ENCODE peak calls at places on chromosomes 4 and X, in four cellular contexts. P is K562, B is AG10803, N is AG04450. G is an unnamed sample.
A peak's percentile ranks its signal among the peaks of the same experiment; 100 is the strongest.

GRCh38 chr4:14184767-14185166 is 557.2 kb upstream of the BOD1L1 start:
- DNase-seq in P (no peak), B (no peak), N (no peak), G (no peak)

GRCh38 chr4:112167790-112168189 is 22.5 kb downstream of the FAM241A start:
- DNase-seq in P (no peak), B (no peak), N (no peak), G (peak; percentile 21)

GRCh38 chr4:152278172-152278504 is 257.8 kb downstream of the FBXW7 start:
- DNase-seq in P (no peak), B (no peak), N (no peak), G (no peak)

GRCh38 chr4:16120720-16121119 is 36.9 kb upstream of the PROM1 start:
- DNase-seq in P (no peak), B (no peak), N (no peak), G (no peak)

GRCh38 chr4:175891863-175892262 is 79.8 kb upstream of the GPM6A start:
- DNase-seq in P (no peak), B (peak; percentile 8), N (no peak), G (peak; percentile 17)

GRCh38 chrX:39665830-39666518 is 431.8 kb downstream of the BCOR start:
- DNase-seq in P (no peak), B (peak; percentile 79), N (no peak), G (no peak)

GRCh38 chr4:1218892-1219552 is 29.9 kb downstream of the CTBP1 start:
- DNase-seq in P (no peak), B (no peak), N (no peak), G (no peak)

GRCh38 chrX:37921758-37922157 is 74.4 kb upstream of the DYNLT3 start:
- DNase-seq in P (no peak), B (peak; percentile 29), N (no peak), G (peak; percentile 75)

GRCh38 chr4:24764305-24764704 is 31.1 kb upstream of the SOD3 start:
- DNase-seq in P (no peak), B (no peak), N (no peak), G (no peak)

GRCh38 chrX:444305-444704 is 57.6 kb upstream of the PPP2R3B start:
- DNase-seq in P (no peak), B (no peak), N (no peak), G (no peak)

GRCh38 chrX:48496660-48497059 is 12.1 kb upstream of the PORCN start:
- DNase-seq in P (peak; percentile 45), B (no peak), N (no peak), G (no peak)

GRCh38 chr4:37383579-37384229 is 139.2 kb downstream of the NWD2 start:
- DNase-seq in P (peak; percentile 27), B (peak; percentile 8), N (no peak), G (peak; percentile 40)

GRCh38 chr4:85092536-85092935 is 126.0 kb upstream of the WDFY3 start:
- DNase-seq in P (no peak), B (no peak), N (no peak), G (no peak)

GRCh38 chr4:6473264-6474052 is 1.0 kb upstream of the PPP2R2C start:
- DNase-seq in P (no peak), B (no peak), N (no peak), G (no peak)

GRCh38 chrX:2485460-2485753 is 15.4 kb downstream of the DHRSX start:
- DNase-seq in P (no peak), B (peak; percentile 27), N (no peak), G (peak; percentile 39)

GRCh38 chr4:151641167-151641566 is 119.6 kb downstream of the GATB start:
- DNase-seq in P (no peak), B (peak; percentile 87), N (no peak), G (peak; percentile 62)

GRCh38 chr4:128571747-128572146 is 237.8 kb upstream of the JADE1 start:
- DNase-seq in P (no peak), B (peak; percentile 90), N (peak; percentile 75), G (peak; percentile 94)

GRCh38 chr4:9969526-9970398 is 51.5 kb downstream of the SLC2A9 start:
- DNase-seq in P (no peak), B (no peak), N (no peak), G (no peak)

GRCh38 chr4:186727977-186728519 is 4.4 kb upstream of the FAT1 start:
- DNase-seq in P (no peak), B (peak; percentile 33), N (no peak), G (peak; percentile 36)

GRCh38 chrX:18983711-18984380 is at the start of gene PHKA2:
- DNase-seq in P (peak; percentile 6), B (peak; percentile 35), N (no peak), G (peak; percentile 70)

GRCh38 chr4:183348706-183349659 is 26.8 kb upstream of the CLDN24 start:
- DNase-seq in P (peak; percentile 80), B (peak; percentile 99), N (peak; percentile 62), G (peak; percentile 87)

GRCh38 chr4:8468746-8469535 is 28.4 kb downstream of the TRMT44 start:
- DNase-seq in P (peak; percentile 72), B (peak; percentile 56), N (peak; percentile 26), G (peak; percentile 69)

GRCh38 chr4:156473175-156473574 is 498.4 kb downstream of the PDGFC start:
- DNase-seq in P (no peak), B (peak; percentile 17), N (no peak), G (peak; percentile 11)

GRCh38 chr4:150268444-150268843 is 190.2 kb downstream of the DCLK2 start:
- DNase-seq in P (no peak), B (no peak), N (no peak), G (peak; percentile 53)

GRCh38 chr4:6308890-6309643 is 39.4 kb downstream of the WFS1 start:
- DNase-seq in P (no peak), B (no peak), N (no peak), G (peak; percentile 3)

GRCh38 chr4:54277691-54278090 is 48.6 kb downstream of the PDGFRA start:
- DNase-seq in P (no peak), B (peak; percentile 64), N (peak; percentile 34), G (peak; percentile 80)

DNA sequence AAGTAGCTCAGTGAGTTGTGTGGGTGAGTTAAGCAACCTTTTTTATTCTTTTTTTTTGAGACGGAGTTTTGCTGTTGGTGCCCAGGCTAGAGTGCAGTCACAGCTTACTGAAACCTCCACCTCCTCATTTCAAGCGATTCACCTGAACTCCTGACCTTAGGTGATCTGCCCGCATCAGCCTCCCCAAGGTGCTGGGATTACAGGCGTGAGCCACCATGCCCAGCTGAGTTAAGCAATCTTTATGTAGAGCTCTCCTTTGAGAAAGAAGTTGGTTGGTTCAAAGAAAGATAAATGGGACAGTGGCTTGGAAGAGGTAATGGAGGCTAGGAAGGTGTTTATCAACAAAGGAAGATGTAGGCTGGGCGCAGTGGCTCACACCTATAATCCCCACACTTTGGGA is 3.2 kb downstream of the MSMO1 start:
- DNase-seq in P (no peak), B (no peak), N (no peak), G (no peak)
- H3K4me3 ChIP-seq in P (peak overlapping the region; percentile 84), B (no peak overlapping the region), N (no peak overlapping the region), G (no peak overlapping the region)

DNA sequence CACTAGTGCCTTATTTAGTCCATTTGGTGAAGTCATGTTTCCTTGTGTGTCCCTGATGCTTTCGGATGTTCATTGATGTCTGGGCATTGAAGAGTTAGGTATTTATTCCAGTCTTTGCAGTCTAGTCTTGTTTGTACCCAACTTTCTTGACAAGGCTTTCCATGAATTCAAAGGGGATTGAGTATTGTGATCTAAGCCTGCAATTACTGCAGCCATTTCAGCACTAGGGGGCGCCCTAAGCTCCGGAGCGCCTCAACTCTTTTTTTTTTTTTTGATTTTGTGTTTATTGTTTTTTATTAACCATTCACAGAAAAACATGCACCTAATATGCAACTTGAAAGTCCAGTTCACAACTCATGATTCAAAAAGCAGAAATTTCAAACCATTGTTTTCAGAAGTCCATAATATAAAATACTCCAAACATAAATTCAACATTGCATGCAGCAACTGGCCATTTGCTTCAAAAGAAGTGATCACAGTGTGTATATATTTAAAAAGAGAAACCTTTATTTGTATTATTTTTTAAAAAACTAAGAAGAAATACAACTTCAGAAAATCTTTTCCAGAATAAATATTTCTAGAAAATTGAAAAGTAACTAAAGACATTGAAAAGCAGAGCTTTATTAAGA is 59.2 kb downstream of the PTPN13 start:
- DNase-seq in P (peak; percentile 36), B (no peak), N (no peak), G (no peak)
- TF ChIP-seq CTCF in P (peak; percentile 63), B (peak; percentile 17), N (peak; percentile 13), G (peak; percentile 54)

GRCh38 chrX:47361538-47362511 is 8.6 kb upstream of the ZNF157 start:
- DNase-seq in P (peak; percentile 42), B (peak; percentile 86), N (peak; percentile 84), G (peak; percentile 96)
- H3K4me3 ChIP-seq in P (no peak overlapping the region), B (peak overlapping the region; percentile 48), N (peak overlapping the region; percentile 55), G (peak overlapping the region; percentile 43)

GRCh38 chr4:79881407-79881806 is 191.6 kb downstream of the ANTXR2 start:
- DNase-seq in P (no peak), B (no peak), N (no peak), G (no peak)

GRCh38 chr4:79877511-79877910 is 195.5 kb downstream of the ANTXR2 start:
- DNase-seq in P (no peak), B (no peak), N (no peak), G (no peak)

GRCh38 chr4:79886557-79886956 is 186.5 kb downstream of the ANTXR2 start:
- DNase-seq in P (no peak), B (no peak), N (no peak), G (peak; percentile 10)

GRCh38 chr4:79882806-79883205 is 190.2 kb downstream of the ANTXR2 start:
- DNase-seq in P (no peak), B (peak; percentile 10), N (no peak), G (no peak)
- TF ChIP-seq CTCF in P (no peak), B (no peak), N (no peak), G (no peak)

GRCh38 chr4:145502809-145503208 is 21.2 kb downstream of the SMAD1 start:
- DNase-seq in P (no peak), B (no peak), N (no peak), G (no peak)
- H3K4me3 ChIP-seq in P (no peak overlapping the region), B (no peak overlapping the region), N (no peak overlapping the region), G (no peak overlapping the region)

GRCh38 chr4:77120888-77121508 is 36.0 kb upstream of the CCNG2 start:
- DNase-seq in P (no peak), B (no peak), N (no peak), G (no peak)
- TF ChIP-seq CTCF in P (no peak), B (no peak), N (peak; percentile 13), G (no peak)

GRCh38 chrX:9525511-9526248 is 60.8 kb downstream of the TBL1X start:
- DNase-seq in P (no peak), B (no peak), N (no peak), G (peak; percentile 20)
- H3K4me3 ChIP-seq in P (no peak overlapping the region), B (no peak overlapping the region), N (peak overlapping the region; percentile 25), G (no peak overlapping the region)

GRCh38 chr4:165207431-165208321 is at the start of gene KLHL2:
- DNase-seq in P (peak; percentile 86), B (peak; percentile 71), N (peak; percentile 26), G (peak; percentile 64)
- TF ChIP-seq CTCF in P (no peak), B (no peak), N (no peak), G (no peak)

DNA sequence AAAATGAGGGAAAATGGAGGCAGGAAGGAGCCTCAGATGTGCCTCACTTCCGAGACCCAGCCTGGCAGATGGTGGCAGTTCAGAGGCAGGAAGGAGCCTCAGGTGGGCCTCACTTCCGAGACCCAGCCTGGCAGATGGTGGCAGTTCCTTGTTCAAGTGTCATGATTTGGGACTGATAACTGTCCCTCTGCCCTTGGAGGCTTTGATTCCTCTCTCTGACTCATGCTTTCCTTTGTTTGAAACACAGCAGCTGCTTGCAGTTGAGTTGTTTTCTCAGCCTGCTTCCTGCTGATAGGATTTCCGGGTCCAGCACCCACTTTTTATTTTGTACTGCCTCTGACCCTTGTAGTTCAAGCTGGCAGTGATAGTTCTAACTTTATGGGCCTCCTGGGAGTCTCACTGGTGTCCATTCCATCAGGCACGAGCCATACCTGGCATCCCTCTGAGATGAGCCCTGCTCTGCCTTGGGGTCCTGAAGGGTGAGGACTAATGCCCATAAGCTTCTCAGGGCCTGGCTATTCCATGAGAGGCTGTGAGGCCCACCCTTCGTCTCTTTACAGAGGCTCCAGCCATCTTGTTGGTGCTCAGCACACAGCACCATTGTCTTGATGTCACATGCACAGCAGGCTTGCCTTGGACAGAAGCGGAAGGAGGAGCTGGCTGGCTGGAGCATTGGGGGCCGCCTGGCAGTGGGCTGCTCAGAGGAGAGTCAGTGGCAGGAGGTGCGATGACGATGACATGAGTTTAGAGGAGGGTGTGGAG is 13.0 kb downstream of the RGS12 start:
- DNase-seq in P (peak; percentile 33), B (no peak), N (no peak), G (peak; percentile 51)
- H3K4me3 ChIP-seq in P (no peak overlapping the region), B (no peak overlapping the region), N (no peak overlapping the region), G (no peak overlapping the region)